ENCODE peak calls at places on chromosomes 1 and 21, in nine cellular contexts. One of them, this sample, is unnamed.
A peak's percentile ranks its signal among the peaks of the same experiment; 100 is the strongest.

GRCh38 chr1:5375437-5375836 is 616.8 kb downstream of the NPHP4 start:
- DNase-seq in fibroblast of pulmonary artery: no peak
- DNase-seq in cardiac fibroblast: no peak
- DNase-seq in endodermal cell: peak; percentile 20
- DNase-seq in esophagus muscularis mucosa: no peak
- DNase-seq in right atrium auricular region: no peak
- DNase-seq in CD8-positive, alpha-beta T cell: no peak
- DNase-seq in RWPE2: no peak
- DNase-seq in breast epithelium: no peak
- DNase-seq in this sample: no peak

GRCh38 chr1:8540266-8540926 is 222.5 kb downstream of the SLC45A1 start:
- DNase-seq in fibroblast of pulmonary artery: peak; percentile 73
- DNase-seq in cardiac fibroblast: peak; percentile 89
- DNase-seq in endodermal cell: no peak
- DNase-seq in esophagus muscularis mucosa: no peak
- DNase-seq in right atrium auricular region: no peak
- DNase-seq in CD8-positive, alpha-beta T cell: no peak
- DNase-seq in RWPE2: no peak
- DNase-seq in breast epithelium: no peak
- DNase-seq in this sample: no peak

GRCh38 chr1:232667094-232667780 is 37.3 kb upstream of the SIPA1L2 start:
- DNase-seq in fibroblast of pulmonary artery: no peak
- DNase-seq in cardiac fibroblast: no peak
- DNase-seq in endodermal cell: no peak
- DNase-seq in esophagus muscularis mucosa: no peak
- DNase-seq in right atrium auricular region: no peak
- DNase-seq in CD8-positive, alpha-beta T cell: no peak
- DNase-seq in RWPE2: no peak
- DNase-seq in breast epithelium: no peak
- DNase-seq in this sample: no peak

GRCh38 chr1:53583021-53583902 is 124.1 kb downstream of the DMRTB1 start:
- DNase-seq in fibroblast of pulmonary artery: peak; percentile 47
- DNase-seq in cardiac fibroblast: no peak
- DNase-seq in endodermal cell: peak; percentile 39
- DNase-seq in esophagus muscularis mucosa: no peak
- DNase-seq in right atrium auricular region: no peak
- DNase-seq in CD8-positive, alpha-beta T cell: no peak
- DNase-seq in RWPE2: peak; percentile 24
- DNase-seq in breast epithelium: no peak
- DNase-seq in this sample: no peak

GRCh38 chr1:36096500-36097412 is 8.1 kb downstream of the ADPRS start:
- DNase-seq in fibroblast of pulmonary artery: no peak
- DNase-seq in cardiac fibroblast: no peak
- DNase-seq in endodermal cell: peak; percentile 89
- DNase-seq in esophagus muscularis mucosa: no peak
- DNase-seq in right atrium auricular region: no peak
- DNase-seq in CD8-positive, alpha-beta T cell: no peak
- DNase-seq in RWPE2: no peak
- DNase-seq in breast epithelium: no peak
- DNase-seq in this sample: no peak

GRCh38 chr1:221841291-221841982 is 99.5 kb upstream of the DUSP10 start:
- DNase-seq in fibroblast of pulmonary artery: peak; percentile 73
- DNase-seq in cardiac fibroblast: peak; percentile 70
- DNase-seq in endodermal cell: no peak
- DNase-seq in esophagus muscularis mucosa: no peak
- DNase-seq in right atrium auricular region: no peak
- DNase-seq in CD8-positive, alpha-beta T cell: no peak
- DNase-seq in RWPE2: no peak
- DNase-seq in breast epithelium: no peak
- DNase-seq in this sample: no peak

GRCh38 chr1:202131956-202132821 is 9.5 kb downstream of the GPR37L1 start:
- DNase-seq in fibroblast of pulmonary artery: no peak
- DNase-seq in cardiac fibroblast: no peak
- DNase-seq in endodermal cell: peak; percentile 55
- DNase-seq in esophagus muscularis mucosa: no peak
- DNase-seq in right atrium auricular region: peak; percentile 78
- DNase-seq in CD8-positive, alpha-beta T cell: no peak
- DNase-seq in RWPE2: no peak
- DNase-seq in breast epithelium: peak; percentile 83
- DNase-seq in this sample: no peak

GRCh38 chr1:27831568-27832410 is 1.2 kb downstream of the PPP1R8 start:
- DNase-seq in fibroblast of pulmonary artery: peak; percentile 13
- DNase-seq in cardiac fibroblast: peak; percentile 34
- DNase-seq in endodermal cell: no peak
- DNase-seq in esophagus muscularis mucosa: no peak
- DNase-seq in right atrium auricular region: no peak
- DNase-seq in CD8-positive, alpha-beta T cell: no peak
- DNase-seq in RWPE2: no peak
- DNase-seq in breast epithelium: no peak
- DNase-seq in this sample: no peak

GRCh38 chr1:178361847-178362246 is 134.9 kb downstream of the CLEC20A start:
- DNase-seq in fibroblast of pulmonary artery: no peak
- DNase-seq in cardiac fibroblast: no peak
- DNase-seq in endodermal cell: no peak
- DNase-seq in esophagus muscularis mucosa: no peak
- DNase-seq in right atrium auricular region: no peak
- DNase-seq in CD8-positive, alpha-beta T cell: no peak
- DNase-seq in RWPE2: no peak
- DNase-seq in breast epithelium: no peak
- DNase-seq in this sample: no peak

GRCh38 chr1:163084330-163084729 is 15.2 kb downstream of the RGS4 start:
- DNase-seq in fibroblast of pulmonary artery: peak; percentile 61
- DNase-seq in cardiac fibroblast: peak; percentile 45
- DNase-seq in endodermal cell: no peak
- DNase-seq in esophagus muscularis mucosa: no peak
- DNase-seq in right atrium auricular region: no peak
- DNase-seq in CD8-positive, alpha-beta T cell: no peak
- DNase-seq in RWPE2: no peak
- DNase-seq in breast epithelium: no peak
- DNase-seq in this sample: no peak

GRCh38 chr1:15141933-15142647 is 11.5 kb upstream of the TMEM51 start:
- DNase-seq in fibroblast of pulmonary artery: peak; percentile 65
- DNase-seq in cardiac fibroblast: peak; percentile 22
- DNase-seq in endodermal cell: no peak
- DNase-seq in esophagus muscularis mucosa: no peak
- DNase-seq in right atrium auricular region: no peak
- DNase-seq in CD8-positive, alpha-beta T cell: no peak
- DNase-seq in RWPE2: no peak
- DNase-seq in breast epithelium: no peak
- DNase-seq in this sample: no peak

DNA sequence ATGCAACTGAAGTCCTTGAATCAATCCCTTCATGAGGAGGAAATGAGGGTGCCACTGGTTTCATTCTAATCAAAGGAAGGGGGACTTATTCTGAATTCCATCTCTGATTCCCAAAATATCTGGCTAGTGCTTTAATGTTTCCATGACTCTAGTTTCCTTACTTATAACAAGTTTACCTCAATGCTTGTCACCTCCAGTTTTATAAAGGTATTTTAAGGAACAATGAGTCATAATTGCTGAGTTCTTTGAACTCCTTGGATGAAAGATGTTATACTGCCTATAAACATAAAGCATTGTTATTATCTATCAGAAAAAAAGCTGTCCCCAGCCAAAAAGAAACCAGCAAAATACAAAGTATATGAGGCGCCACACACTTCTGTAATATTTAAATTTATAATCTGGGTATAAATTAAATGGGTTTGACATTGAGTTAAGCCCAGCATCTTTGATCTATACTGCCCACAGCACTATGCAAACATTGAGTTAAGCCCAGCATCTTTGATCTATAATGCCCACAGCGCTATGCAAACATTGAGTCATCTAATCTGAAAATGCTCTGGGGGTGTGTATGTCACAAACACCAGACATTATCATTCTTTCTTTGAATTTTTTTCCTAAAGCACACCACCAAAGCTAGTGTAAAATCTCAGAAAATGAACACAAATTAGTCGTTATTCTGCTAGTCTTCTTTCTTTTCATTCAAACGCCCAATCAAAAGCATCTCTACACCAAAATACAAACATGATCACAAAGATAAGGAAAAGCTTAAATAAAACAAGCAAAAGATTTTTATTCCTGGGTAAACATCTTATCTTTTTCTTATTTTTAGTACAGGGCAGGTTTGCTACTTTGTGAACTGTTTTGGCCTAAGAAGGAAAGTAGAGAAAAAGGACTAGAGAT is 11.5 kb upstream of the CXADR start:
- DNase-seq in fibroblast of pulmonary artery: no peak
- DNase-seq in cardiac fibroblast: no peak
- DNase-seq in endodermal cell: no peak
- DNase-seq in esophagus muscularis mucosa: no peak
- DNase-seq in right atrium auricular region: no peak
- DNase-seq in CD8-positive, alpha-beta T cell: no peak
- DNase-seq in RWPE2: no peak
- DNase-seq in breast epithelium: no peak
- DNase-seq in this sample: no peak
- TF ChIP-seq CTCF in fibroblast of pulmonary artery: no peak
- TF ChIP-seq CTCF in cardiac fibroblast: no peak
- TF ChIP-seq CTCF in endodermal cell: no peak
- TF ChIP-seq CTCF in esophagus muscularis mucosa: no peak
- TF ChIP-seq CTCF in right atrium auricular region: no peak
- TF ChIP-seq CTCF in CD8-positive, alpha-beta T cell: no peak
- TF ChIP-seq CTCF in RWPE2: no peak
- TF ChIP-seq CTCF in breast epithelium: no peak
- TF ChIP-seq CTCF in this sample: no peak

GRCh38 chr21:46295177-46295711 is 9.1 kb downstream of the YBEY start:
- DNase-seq in fibroblast of pulmonary artery: peak; percentile 43
- DNase-seq in cardiac fibroblast: peak; percentile 69
- DNase-seq in endodermal cell: peak; percentile 73
- DNase-seq in esophagus muscularis mucosa: no peak
- DNase-seq in right atrium auricular region: no peak
- DNase-seq in CD8-positive, alpha-beta T cell: no peak
- DNase-seq in RWPE2: no peak
- DNase-seq in breast epithelium: no peak
- DNase-seq in this sample: no peak

GRCh38 chr21:46297311-46298082 is 11.4 kb downstream of the YBEY start:
- DNase-seq in fibroblast of pulmonary artery: peak; percentile 32
- DNase-seq in cardiac fibroblast: no peak
- DNase-seq in endodermal cell: peak; percentile 66
- DNase-seq in esophagus muscularis mucosa: no peak
- DNase-seq in right atrium auricular region: no peak
- DNase-seq in CD8-positive, alpha-beta T cell: no peak
- DNase-seq in RWPE2: no peak
- DNase-seq in breast epithelium: no peak
- DNase-seq in this sample: no peak

GRCh38 chr21:46294647-46295176 is 8.6 kb downstream of the YBEY start:
- DNase-seq in fibroblast of pulmonary artery: peak; percentile 55
- DNase-seq in cardiac fibroblast: peak; percentile 76
- DNase-seq in endodermal cell: peak; percentile 60
- DNase-seq in esophagus muscularis mucosa: no peak
- DNase-seq in right atrium auricular region: no peak
- DNase-seq in CD8-positive, alpha-beta T cell: no peak
- DNase-seq in RWPE2: no peak
- DNase-seq in breast epithelium: no peak
- DNase-seq in this sample: no peak

GRCh38 chr21:46298083-46298412 is 11.9 kb downstream of the YBEY start:
- DNase-seq in fibroblast of pulmonary artery: no peak
- DNase-seq in cardiac fibroblast: peak; percentile 47
- DNase-seq in endodermal cell: no peak
- DNase-seq in esophagus muscularis mucosa: no peak
- DNase-seq in right atrium auricular region: no peak
- DNase-seq in CD8-positive, alpha-beta T cell: no peak
- DNase-seq in RWPE2: no peak
- DNase-seq in breast epithelium: no peak
- DNase-seq in this sample: no peak

DNA sequence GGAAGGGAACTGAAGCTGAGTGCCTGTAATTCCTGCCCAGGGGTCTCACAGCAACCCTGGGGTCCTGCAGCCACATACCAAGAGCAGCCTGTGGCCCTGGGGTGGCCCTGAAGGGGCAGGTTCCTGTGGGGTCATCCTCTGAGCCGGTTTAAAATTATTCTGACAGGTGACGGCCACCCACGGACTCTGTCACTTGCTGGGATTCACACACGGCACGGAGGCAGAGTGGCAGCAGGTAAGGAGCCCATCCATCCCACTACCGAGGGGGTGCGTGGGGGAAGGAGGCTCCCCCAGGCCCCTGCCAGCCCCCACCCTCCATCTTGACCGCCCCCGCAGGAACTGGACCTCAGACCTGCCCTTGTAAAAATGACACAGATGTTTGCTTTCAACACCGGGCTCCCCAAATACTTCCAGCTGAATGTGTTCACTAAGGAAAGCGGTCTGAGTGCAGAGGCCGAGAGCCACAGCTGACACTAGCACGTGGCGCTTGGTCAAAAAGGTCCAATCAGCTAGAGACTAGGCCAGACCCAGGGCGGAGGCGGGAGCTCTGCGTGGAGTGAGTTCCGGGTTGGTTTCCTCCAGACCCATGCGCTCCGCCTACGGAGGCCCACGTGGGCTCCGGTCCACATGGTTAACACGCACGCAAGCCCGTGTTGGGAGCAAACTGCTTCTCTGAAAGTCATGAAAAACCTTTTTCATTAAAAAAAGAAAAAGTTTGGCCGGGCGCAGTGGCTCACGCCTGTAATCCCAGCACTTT is 10.0 kb downstream of the YBEY start:
- DNase-seq in fibroblast of pulmonary artery: peak; percentile 86
- DNase-seq in cardiac fibroblast: peak; percentile 93
- DNase-seq in endodermal cell: peak; percentile 73
- DNase-seq in esophagus muscularis mucosa: peak; percentile 97
- DNase-seq in right atrium auricular region: peak; percentile 94
- DNase-seq in CD8-positive, alpha-beta T cell: peak; percentile 26
- DNase-seq in RWPE2: no peak
- DNase-seq in breast epithelium: peak; percentile 67
- DNase-seq in this sample: peak; percentile 15
- H3K4me3 ChIP-seq in fibroblast of pulmonary artery: no peak overlapping the region
- H3K4me3 ChIP-seq in cardiac fibroblast: no peak overlapping the region
- H3K4me3 ChIP-seq in endodermal cell: no peak overlapping the region
- H3K4me3 ChIP-seq in esophagus muscularis mucosa: peak overlapping the region; percentile 33
- H3K4me3 ChIP-seq in right atrium auricular region: no peak overlapping the region
- H3K4me3 ChIP-seq in CD8-positive, alpha-beta T cell: no peak overlapping the region
- H3K4me3 ChIP-seq in RWPE2: no peak overlapping the region
- H3K4me3 ChIP-seq in breast epithelium: peak overlapping the region; percentile 52
- H3K4me3 ChIP-seq in this sample: peak overlapping the region; percentile 43

GRCh38 chr1:38776466-38776865 is 83.1 kb downstream of the RRAGC start:
- DNase-seq in fibroblast of pulmonary artery: no peak
- DNase-seq in cardiac fibroblast: no peak
- DNase-seq in endodermal cell: no peak
- DNase-seq in esophagus muscularis mucosa: no peak
- DNase-seq in right atrium auricular region: no peak
- DNase-seq in CD8-positive, alpha-beta T cell: no peak
- DNase-seq in RWPE2: no peak
- DNase-seq in breast epithelium: no peak
- DNase-seq in this sample: no peak
- TF ChIP-seq CTCF in fibroblast of pulmonary artery: no peak
- TF ChIP-seq CTCF in cardiac fibroblast: no peak
- TF ChIP-seq CTCF in endodermal cell: no peak
- TF ChIP-seq CTCF in esophagus muscularis mucosa: no peak
- TF ChIP-seq CTCF in right atrium auricular region: no peak
- TF ChIP-seq CTCF in CD8-positive, alpha-beta T cell: no peak
- TF ChIP-seq CTCF in RWPE2: no peak
- TF ChIP-seq CTCF in breast epithelium: no peak
- TF ChIP-seq CTCF in this sample: no peak

DNA sequence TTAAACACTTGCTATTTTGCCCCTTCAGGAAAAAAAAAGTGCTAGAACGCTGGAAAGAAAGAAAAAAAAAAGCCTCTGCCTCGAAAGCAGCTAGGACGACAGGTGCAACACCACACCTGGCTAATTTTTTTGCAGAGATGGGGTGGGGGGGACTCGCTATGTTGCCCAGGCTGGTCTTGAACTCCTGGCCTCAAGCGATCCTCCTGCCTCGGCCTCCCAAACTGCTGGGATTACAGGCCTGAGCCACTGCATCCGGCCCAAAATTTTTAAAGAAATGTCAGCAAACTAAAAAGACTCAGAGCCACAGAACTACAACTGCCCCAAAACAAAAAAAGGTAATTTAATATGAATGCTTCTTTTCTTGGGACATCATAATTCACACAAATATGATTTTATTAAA is 1.4 kb downstream of the DOCK7 start:
- DNase-seq in fibroblast of pulmonary artery: no peak
- DNase-seq in cardiac fibroblast: no peak
- DNase-seq in endodermal cell: no peak
- DNase-seq in esophagus muscularis mucosa: no peak
- DNase-seq in right atrium auricular region: no peak
- DNase-seq in CD8-positive, alpha-beta T cell: no peak
- DNase-seq in RWPE2: no peak
- DNase-seq in breast epithelium: no peak
- DNase-seq in this sample: no peak
- H3K4me3 ChIP-seq in fibroblast of pulmonary artery: peak overlapping the region; percentile 79
- H3K4me3 ChIP-seq in cardiac fibroblast: peak overlapping the region; percentile 67
- H3K4me3 ChIP-seq in endodermal cell: peak overlapping the region; percentile 91
- H3K4me3 ChIP-seq in esophagus muscularis mucosa: peak overlapping the region; percentile 97
- H3K4me3 ChIP-seq in right atrium auricular region: no peak overlapping the region
- H3K4me3 ChIP-seq in CD8-positive, alpha-beta T cell: no peak overlapping the region
- H3K4me3 ChIP-seq in RWPE2: peak overlapping the region; percentile 91
- H3K4me3 ChIP-seq in breast epithelium: peak overlapping the region; percentile 63
- H3K4me3 ChIP-seq in this sample: peak overlapping the region; percentile 90